ENCODE peak calls at places on chromosomes 2 and 18, in ten cellular contexts. R is adrenal gland; D is heart left ventricle; L is HCT116; J is PC-3; P is CD8-positive, alpha-beta memory T cell; S is ovary; Q is uterus; E is left lung; B is lower lobe of right lung. N is an unnamed sample.
A peak's percentile ranks its signal among the peaks of the same experiment; 100 is the strongest.

GRCh38 chr2:12965540-12966269 is 249.0 kb downstream of the TRIB2 start:
- DNase-seq in R (no peak), D (no peak), L (no peak), J (peak; percentile 72), P (no peak), S (no peak), Q (no peak), E (no peak), B (no peak), N (no peak)

GRCh38 chr2:202104286-202104870 is 31.3 kb downstream of the KIAA2012 start:
- DNase-seq in R (peak; percentile 28), D (no peak), L (peak; percentile 40), J (peak; percentile 65), P (no peak), S (no peak), Q (peak; percentile 24), E (peak; percentile 55), B (peak; percentile 60), N (peak; percentile 56)

GRCh38 chr2:85826990-85827878 is 61.6 kb downstream of the ST3GAL5 start:
- DNase-seq in R (peak; percentile 84), D (peak; percentile 66), L (peak; percentile 27), J (peak; percentile 73), P (peak; percentile 88), S (peak; percentile 83), Q (peak; percentile 81), E (peak; percentile 67), B (peak; percentile 83), N (peak; percentile 67)

GRCh38 chr18:58438161-58438983 is 190.5 kb downstream of the ALPK2 start:
- DNase-seq in R (no peak), D (no peak), L (no peak), J (no peak), P (no peak), S (no peak), Q (no peak), E (no peak), B (no peak), N (no peak)

GRCh38 chr2:46493241-46493970 is 14.0 kb downstream of the TMEM247 start:
- DNase-seq in R (no peak), D (no peak), L (no peak), J (peak; percentile 71), P (no peak), S (no peak), Q (no peak), E (no peak), B (no peak), N (peak; percentile 83)

GRCh38 chr2:128380061-128380889 is 61.6 kb upstream of the HS6ST1 start:
- DNase-seq in R (peak; percentile 11), D (no peak), L (no peak), J (no peak), P (peak; percentile 30), S (no peak), Q (no peak), E (peak; percentile 34), B (peak; percentile 49), N (no peak)

GRCh38 chr18:74804677-74805076 is 207.0 kb downstream of the ZNF407 start:
- DNase-seq in R (no peak), D (no peak), L (no peak), J (no peak), P (no peak), S (no peak), Q (no peak), E (no peak), B (no peak), N (no peak)

GRCh38 chr2:186328848-186329247 is 157.2 kb upstream of the ZC3H15 start:
- DNase-seq in R (no peak), D (no peak), L (no peak), J (no peak), P (no peak), S (no peak), Q (no peak), E (no peak), B (no peak), N (no peak)

GRCh38 chr2:236679906-236680305 is 110.3 kb downstream of the ACKR3 start:
- DNase-seq in R (no peak), D (no peak), L (no peak), J (peak; percentile 77), P (no peak), S (no peak), Q (no peak), E (no peak), B (no peak), N (peak; percentile 85)

GRCh38 chr2:41579811-41580210 is 468.0 kb upstream of the PKDCC start:
- DNase-seq in R (no peak), D (no peak), L (no peak), J (no peak), P (no peak), S (no peak), Q (no peak), E (no peak), B (no peak), N (no peak)

GRCh38 chr2:63488118-63488713 is 100.1 kb downstream of the WDPCP start:
- DNase-seq in R (peak; percentile 23), D (no peak), L (peak; percentile 15), J (peak; percentile 51), P (no peak), S (peak; percentile 29), Q (no peak), E (no peak), B (no peak), N (no peak)

GRCh38 chr18:22098563-22098989 is 70.8 kb upstream of the GATA6 start:
- DNase-seq in R (no peak), D (no peak), L (no peak), J (no peak), P (no peak), S (no peak), Q (no peak), E (no peak), B (no peak), N (no peak)

GRCh38 chr2:33529771-33530481 is 53.5 kb downstream of the RASGRP3 start:
- DNase-seq in R (no peak), D (no peak), L (no peak), J (peak; percentile 75), P (no peak), S (no peak), Q (no peak), E (no peak), B (no peak), N (peak; percentile 79)

GRCh38 chr2:216160786-216161185 is 51.6 kb downstream of the XRCC5 start:
- DNase-seq in R (no peak), D (no peak), L (no peak), J (no peak), P (no peak), S (no peak), Q (no peak), E (no peak), B (no peak), N (no peak)

GRCh38 chr18:41593276-41593675 is 361.8 kb upstream of the PIK3C3 start:
- DNase-seq in R (no peak), D (no peak), L (no peak), J (peak; percentile 18), P (no peak), S (no peak), Q (no peak), E (no peak), B (no peak), N (no peak)

GRCh38 chr2:57434429-57434828 is 612.2 kb upstream of the VRK2 start:
- DNase-seq in R (no peak), D (no peak), L (no peak), J (no peak), P (no peak), S (no peak), Q (no peak), E (no peak), B (no peak), N (no peak)

GRCh38 chr2:10541081-10541480 is 93.0 kb upstream of the ODC1 start:
- DNase-seq in R (no peak), D (no peak), L (no peak), J (no peak), P (no peak), S (no peak), Q (no peak), E (no peak), B (no peak), N (no peak)

GRCh38 chr2:182360663-182361260 is 66.1 kb downstream of the PDE1A start:
- DNase-seq in R (no peak), D (no peak), L (no peak), J (no peak), P (no peak), S (no peak), Q (no peak), E (no peak), B (no peak), N (no peak)
- H3K4me3 ChIP-seq in R (no peak overlapping the region), D (no peak overlapping the region), L (no peak overlapping the region), J (no peak overlapping the region), P (no peak overlapping the region), S (no peak overlapping the region), Q (no peak overlapping the region), E (no peak overlapping the region), B (no peak overlapping the region), N (no peak overlapping the region)

GRCh38 chr2:72057308-72057707 is 90.4 kb downstream of the CYP26B1 start:
- DNase-seq in R (no peak), D (no peak), L (no peak), J (no peak), P (no peak), S (no peak), Q (no peak), E (no peak), B (no peak), N (no peak)

DNA sequence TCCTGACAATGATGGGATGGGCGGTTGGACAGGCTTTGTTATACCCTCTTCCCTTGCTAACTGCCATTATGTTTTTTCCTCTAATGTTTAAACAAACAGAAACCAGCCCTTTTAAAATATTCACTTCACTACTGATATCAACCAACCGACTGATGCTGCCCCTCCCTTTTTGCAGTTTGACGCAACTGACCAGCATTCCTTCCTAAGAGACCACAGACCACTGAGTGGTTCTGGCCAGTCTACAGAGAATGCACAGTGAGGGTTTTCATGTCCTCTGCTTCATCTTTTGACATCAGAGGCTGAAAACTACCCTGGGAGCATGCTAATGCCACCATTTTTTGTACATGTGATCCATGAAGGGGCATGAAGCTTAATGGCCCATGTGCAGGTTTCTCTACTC is 85.3 kb downstream of the CYP26B1 start:
- DNase-seq in R (no peak), D (no peak), L (no peak), J (no peak), P (no peak), S (no peak), Q (no peak), E (no peak), B (no peak), N (no peak)
- H3K27ac ChIP-seq in R (no peak overlapping the region), D (no peak overlapping the region), L (no peak overlapping the region), J (no peak overlapping the region), P (no peak overlapping the region), S (no peak overlapping the region), Q (no peak overlapping the region), E (no peak overlapping the region), B (no peak overlapping the region), N (no peak overlapping the region)

DNA sequence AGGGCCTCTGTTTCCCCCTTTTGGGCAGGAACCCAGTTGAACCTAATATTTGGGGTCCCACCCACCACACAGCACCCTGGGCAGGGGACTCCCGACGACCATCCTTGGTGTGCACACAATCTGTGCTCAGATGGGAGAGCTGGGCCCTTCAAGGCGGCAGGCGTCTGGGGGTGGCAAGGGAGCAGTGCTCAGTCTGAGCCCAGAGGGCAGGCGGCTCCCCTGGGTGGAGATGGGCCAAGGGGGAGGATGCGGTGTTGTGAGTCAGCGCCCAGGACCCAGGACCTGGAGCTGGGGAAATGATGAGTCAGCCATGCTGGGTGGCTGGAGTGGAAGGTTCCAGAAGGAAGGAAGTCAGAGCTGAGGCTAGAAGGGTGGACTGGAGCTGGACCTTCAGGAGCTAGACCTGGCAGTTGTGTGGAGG is 3.8 kb downstream of the PROM2 start:
- DNase-seq in R (no peak), D (no peak), L (peak; percentile 48), J (peak; percentile 94), P (peak; percentile 39), S (no peak), Q (no peak), E (no peak), B (peak; percentile 39), N (no peak)
- H3K9me3 ChIP-seq in R (no peaks in the 10 kb centered on the region), D (no peaks in the 10 kb centered on the region), L (no peaks in the 10 kb centered on the region), J (no peaks in the 10 kb centered on the region), P (no peaks in the 10 kb centered on the region), S (no peaks in the 10 kb centered on the region), Q (no peaks in the 10 kb centered on the region), E (no peaks in the 10 kb centered on the region), B (no peaks in the 10 kb centered on the region), N (no peaks in the 10 kb centered on the region)

GRCh38 chr2:9439536-9439935 is 16.1 kb downstream of the CPSF3 start:
- DNase-seq in R (no peak), D (no peak), L (no peak), J (no peak), P (no peak), S (no peak), Q (no peak), E (no peak), B (no peak), N (peak; percentile 18)
- H3K4me3 ChIP-seq in R (no peak overlapping the region), D (no peak overlapping the region), L (no peak overlapping the region), J (no peak overlapping the region), P (no peak overlapping the region), S (no peak overlapping the region), Q (no peak overlapping the region), E (no peak overlapping the region), B (no peak overlapping the region), N (no peak overlapping the region)